ENCODE peak calls at places on chromosomes 12 and 14, in four cellular contexts. U is pulmonary artery endothelial cell, G is WTC11, V is Karpas-422. M is an unnamed sample.

GRCh38 chr12:10363922-10364838 is 25.7 kb downstream of the KLRK1 start:
- DNase-seq in V (peak), G (no peak), U (no peak), M (no peak)

GRCh38 chr12:107458990-107459389 is 226.6 kb upstream of the PWP1 start:
- DNase-seq in G (no peak), V (no peak), U (no peak), M (no peak)

GRCh38 chr12:69154585-69155363 is 84.6 kb upstream of the CPSF6 start:
- DNase-seq in G (peak), U (peak), V (peak), M (peak)

GRCh38 chr12:5210918-5211290 is 167.2 kb downstream of the KCNA5 start:
- DNase-seq in V (no peak), U (no peak), G (no peak), M (no peak)

GRCh38 chr12:31736472-31736871 is 7.7 kb upstream of the AMN1 start:
- DNase-seq in U (no peak), V (no peak), G (no peak), M (no peak)

GRCh38 chr12:102043928-102044327 is 17.9 kb downstream of the WASHC3 start:
- DNase-seq in V (no peak), U (no peak), G (no peak), M (no peak)

GRCh38 chr14:87133073-87133815 is 859.7 kb downstream of the GALC start:
- DNase-seq in U (no peak), V (peak), G (no peak), M (no peak)

GRCh38 chr12:96258451-96258933 is 64.3 kb downstream of the ELK3 start:
- DNase-seq in V (no peak), G (no peak), U (no peak), M (no peak)

GRCh38 chr14:68088463-68088862 is 268.9 kb downstream of the RAD51B start:
- DNase-seq in V (no peak), U (no peak), G (no peak), M (no peak)

GRCh38 chr12:51593539-51593938 is 2.5 kb downstream of the SCN8A start:
- DNase-seq in G (peak), U (peak), V (peak), M (peak)

GRCh38 chr12:5258498-5258897 is 173.4 kb upstream of the NTF3 start:
- DNase-seq in V (no peak), G (no peak), U (no peak), M (no peak)

GRCh38 chr12:106976013-106976658 is 10.8 kb downstream of the MTERF2 start:
- DNase-seq in U (no peak), V (no peak), G (no peak), M (no peak)

GRCh38 chr12:52402873-52403510 is 3.1 kb downstream of the KRT82 start:
- DNase-seq in U (no peak), V (no peak), G (no peak), M (no peak)

M was measured in glomerular endothelial cell.